ENCODE peak calls at places on chromosomes 3 and 15, in ten cellular contexts. One of them, this sample, is unnamed.
A peak's percentile ranks its signal among the peaks of the same experiment; 100 is the strongest.

GRCh38 chr3:190701096-190701532 is 161.4 kb downstream of the GMNC start:
- DNase-seq in EL: peak; percentile 56
- DNase-seq in HFFc6: peak; percentile 37
- DNase-seq in CD4-positive, alpha-beta T cell: no peak
- DNase-seq in hypothalamus: no peak
- DNase-seq in germinal center: no peak
- DNase-seq in hippocampal formation: no peak
- DNase-seq in NAMALWA: peak; percentile 42
- DNase-seq in hepatic stellate cell: no peak
- DNase-seq in mesothelial cell of epicardium: no peak
- DNase-seq in this sample: no peak

GRCh38 chr3:137764001-137764433 is at the start of gene SOX14:
- DNase-seq in EL: no peak
- DNase-seq in HFFc6: no peak
- DNase-seq in CD4-positive, alpha-beta T cell: no peak
- DNase-seq in hypothalamus: no peak
- DNase-seq in germinal center: no peak
- DNase-seq in hippocampal formation: no peak
- DNase-seq in NAMALWA: no peak
- DNase-seq in hepatic stellate cell: peak; percentile 8
- DNase-seq in mesothelial cell of epicardium: peak; percentile 42
- DNase-seq in this sample: no peak

GRCh38 chr15:100934166-100934565 is 15.0 kb downstream of the LRRK1 start:
- DNase-seq in EL: peak; percentile 19
- DNase-seq in HFFc6: peak; percentile 42
- DNase-seq in CD4-positive, alpha-beta T cell: no peak
- DNase-seq in hypothalamus: no peak
- DNase-seq in germinal center: no peak
- DNase-seq in hippocampal formation: no peak
- DNase-seq in NAMALWA: no peak
- DNase-seq in hepatic stellate cell: no peak
- DNase-seq in mesothelial cell of epicardium: no peak
- DNase-seq in this sample: no peak

GRCh38 chr3:187125319-187126031 is 13.8 kb downstream of the RPL39L start:
- DNase-seq in EL: no peak
- DNase-seq in HFFc6: no peak
- DNase-seq in CD4-positive, alpha-beta T cell: no peak
- DNase-seq in hypothalamus: no peak
- DNase-seq in germinal center: no peak
- DNase-seq in hippocampal formation: no peak
- DNase-seq in NAMALWA: peak; percentile 37
- DNase-seq in hepatic stellate cell: no peak
- DNase-seq in mesothelial cell of epicardium: no peak
- DNase-seq in this sample: no peak

GRCh38 chr3:121834079-121834730 is 655 bp downstream of the IQCB1 start:
- DNase-seq in EL: peak; percentile 2
- DNase-seq in HFFc6: no peak
- DNase-seq in CD4-positive, alpha-beta T cell: no peak
- DNase-seq in hypothalamus: no peak
- DNase-seq in germinal center: peak; percentile 23
- DNase-seq in hippocampal formation: no peak
- DNase-seq in NAMALWA: peak; percentile 32
- DNase-seq in hepatic stellate cell: peak; percentile 14
- DNase-seq in mesothelial cell of epicardium: no peak
- DNase-seq in this sample: no peak

GRCh38 chr3:66403268-66403990 is 97.4 kb downstream of the LRIG1 start:
- DNase-seq in EL: peak; percentile 18
- DNase-seq in HFFc6: no peak
- DNase-seq in CD4-positive, alpha-beta T cell: no peak
- DNase-seq in hypothalamus: no peak
- DNase-seq in germinal center: no peak
- DNase-seq in hippocampal formation: no peak
- DNase-seq in NAMALWA: no peak
- DNase-seq in hepatic stellate cell: no peak
- DNase-seq in mesothelial cell of epicardium: no peak
- DNase-seq in this sample: no peak

GRCh38 chr3:142213298-142213697 is 12.1 kb downstream of the GK5 start:
- DNase-seq in EL: no peak
- DNase-seq in HFFc6: no peak
- DNase-seq in CD4-positive, alpha-beta T cell: no peak
- DNase-seq in hypothalamus: no peak
- DNase-seq in germinal center: no peak
- DNase-seq in hippocampal formation: no peak
- DNase-seq in NAMALWA: no peak
- DNase-seq in hepatic stellate cell: no peak
- DNase-seq in mesothelial cell of epicardium: no peak
- DNase-seq in this sample: no peak

GRCh38 chr3:136937175-136937574 is 20.6 kb upstream of the IL20RB start:
- DNase-seq in EL: no peak
- DNase-seq in HFFc6: no peak
- DNase-seq in CD4-positive, alpha-beta T cell: no peak
- DNase-seq in hypothalamus: no peak
- DNase-seq in germinal center: no peak
- DNase-seq in hippocampal formation: no peak
- DNase-seq in NAMALWA: no peak
- DNase-seq in hepatic stellate cell: no peak
- DNase-seq in mesothelial cell of epicardium: no peak
- DNase-seq in this sample: no peak

GRCh38 chr15:62059818-62060115 is 480 bp downstream of the VPS13C start:
- DNase-seq in EL: peak; percentile 69
- DNase-seq in HFFc6: peak; percentile 43
- DNase-seq in CD4-positive, alpha-beta T cell: peak; percentile 27
- DNase-seq in hypothalamus: no peak
- DNase-seq in germinal center: peak; percentile 82
- DNase-seq in hippocampal formation: peak; percentile 20
- DNase-seq in NAMALWA: peak; percentile 96
- DNase-seq in hepatic stellate cell: peak; percentile 45
- DNase-seq in mesothelial cell of epicardium: no peak
- DNase-seq in this sample: no peak

GRCh38 chr15:36896949-36897348 is 203.4 kb downstream of the MEIS2 start:
- DNase-seq in EL: no peak
- DNase-seq in HFFc6: no peak
- DNase-seq in CD4-positive, alpha-beta T cell: no peak
- DNase-seq in hypothalamus: no peak
- DNase-seq in germinal center: no peak
- DNase-seq in hippocampal formation: no peak
- DNase-seq in NAMALWA: no peak
- DNase-seq in hepatic stellate cell: no peak
- DNase-seq in mesothelial cell of epicardium: no peak
- DNase-seq in this sample: no peak

GRCh38 chr3:57784089-57784735 is 28.1 kb downstream of the SLMAP start:
- DNase-seq in EL: no peak
- DNase-seq in HFFc6: no peak
- DNase-seq in CD4-positive, alpha-beta T cell: no peak
- DNase-seq in hypothalamus: no peak
- DNase-seq in germinal center: no peak
- DNase-seq in hippocampal formation: no peak
- DNase-seq in NAMALWA: no peak
- DNase-seq in hepatic stellate cell: no peak
- DNase-seq in mesothelial cell of epicardium: no peak
- DNase-seq in this sample: no peak

GRCh38 chr15:79091204-79091867 is 756 bp upstream of the RASGRF1 start:
- DNase-seq in EL: no peak
- DNase-seq in HFFc6: no peak
- DNase-seq in CD4-positive, alpha-beta T cell: no peak
- DNase-seq in hypothalamus: peak; percentile 38
- DNase-seq in germinal center: peak; percentile 54
- DNase-seq in hippocampal formation: peak; percentile 38
- DNase-seq in NAMALWA: no peak
- DNase-seq in hepatic stellate cell: no peak
- DNase-seq in mesothelial cell of epicardium: no peak
- DNase-seq in this sample: no peak

GRCh38 chr3:161049683-161050248 is 55.4 kb downstream of the B3GALNT1 start:
- DNase-seq in EL: no peak
- DNase-seq in HFFc6: no peak
- DNase-seq in CD4-positive, alpha-beta T cell: no peak
- DNase-seq in hypothalamus: no peak
- DNase-seq in germinal center: no peak
- DNase-seq in hippocampal formation: no peak
- DNase-seq in NAMALWA: no peak
- DNase-seq in hepatic stellate cell: no peak
- DNase-seq in mesothelial cell of epicardium: no peak
- DNase-seq in this sample: no peak

GRCh38 chr15:66631616-66632263 is 65.9 kb upstream of the LCTL start:
- DNase-seq in EL: no peak
- DNase-seq in HFFc6: no peak
- DNase-seq in CD4-positive, alpha-beta T cell: no peak
- DNase-seq in hypothalamus: no peak
- DNase-seq in germinal center: no peak
- DNase-seq in hippocampal formation: no peak
- DNase-seq in NAMALWA: no peak
- DNase-seq in hepatic stellate cell: no peak
- DNase-seq in mesothelial cell of epicardium: no peak
- DNase-seq in this sample: no peak

GRCh38 chr3:183253961-183254815 is 1.1 kb downstream of the B3GNT5 start:
- DNase-seq in EL: peak; percentile 33
- DNase-seq in HFFc6: no peak
- DNase-seq in CD4-positive, alpha-beta T cell: no peak
- DNase-seq in hypothalamus: peak; percentile 44
- DNase-seq in germinal center: no peak
- DNase-seq in hippocampal formation: no peak
- DNase-seq in NAMALWA: no peak
- DNase-seq in hepatic stellate cell: no peak
- DNase-seq in mesothelial cell of epicardium: peak; percentile 42
- DNase-seq in this sample: no peak

GRCh38 chr15:81959196-81959595 is 86.6 kb downstream of the MEX3B start:
- DNase-seq in EL: no peak
- DNase-seq in HFFc6: no peak
- DNase-seq in CD4-positive, alpha-beta T cell: no peak
- DNase-seq in hypothalamus: no peak
- DNase-seq in germinal center: no peak
- DNase-seq in hippocampal formation: no peak
- DNase-seq in NAMALWA: no peak
- DNase-seq in hepatic stellate cell: no peak
- DNase-seq in mesothelial cell of epicardium: no peak
- DNase-seq in this sample: no peak

GRCh38 chr3:8147726-8148125 is 353.9 kb upstream of the LMCD1 start:
- DNase-seq in EL: no peak
- DNase-seq in HFFc6: no peak
- DNase-seq in CD4-positive, alpha-beta T cell: no peak
- DNase-seq in hypothalamus: no peak
- DNase-seq in germinal center: no peak
- DNase-seq in hippocampal formation: no peak
- DNase-seq in NAMALWA: no peak
- DNase-seq in hepatic stellate cell: no peak
- DNase-seq in mesothelial cell of epicardium: no peak
- DNase-seq in this sample: no peak

GRCh38 chr3:20405731-20406130 is 219.7 kb upstream of the SGO1 start:
- DNase-seq in EL: peak; percentile 49
- DNase-seq in HFFc6: peak; percentile 13
- DNase-seq in CD4-positive, alpha-beta T cell: no peak
- DNase-seq in hypothalamus: no peak
- DNase-seq in germinal center: no peak
- DNase-seq in hippocampal formation: no peak
- DNase-seq in NAMALWA: no peak
- DNase-seq in hepatic stellate cell: no peak
- DNase-seq in mesothelial cell of epicardium: no peak
- DNase-seq in this sample: no peak

GRCh38 chr3:181757694-181758306 is 46.1 kb downstream of the SOX2 start:
- DNase-seq in EL: no peak
- DNase-seq in HFFc6: no peak
- DNase-seq in CD4-positive, alpha-beta T cell: no peak
- DNase-seq in hypothalamus: no peak
- DNase-seq in germinal center: no peak
- DNase-seq in hippocampal formation: no peak
- DNase-seq in NAMALWA: no peak
- DNase-seq in hepatic stellate cell: no peak
- DNase-seq in mesothelial cell of epicardium: no peak
- DNase-seq in this sample: no peak

GRCh38 chr3:156761713-156762575 is 64.2 kb upstream of the LEKR1 start:
- DNase-seq in EL: no peak
- DNase-seq in HFFc6: no peak
- DNase-seq in CD4-positive, alpha-beta T cell: no peak
- DNase-seq in hypothalamus: no peak
- DNase-seq in germinal center: no peak
- DNase-seq in hippocampal formation: no peak
- DNase-seq in NAMALWA: no peak
- DNase-seq in hepatic stellate cell: no peak
- DNase-seq in mesothelial cell of epicardium: no peak
- DNase-seq in this sample: no peak

GRCh38 chr15:50181206-50181982 is 602 bp upstream of the SLC27A2 start:
- DNase-seq in EL: no peak
- DNase-seq in HFFc6: no peak
- DNase-seq in CD4-positive, alpha-beta T cell: no peak
- DNase-seq in hypothalamus: no peak
- DNase-seq in germinal center: no peak
- DNase-seq in hippocampal formation: no peak
- DNase-seq in NAMALWA: no peak
- DNase-seq in hepatic stellate cell: no peak
- DNase-seq in mesothelial cell of epicardium: no peak
- DNase-seq in this sample: no peak

GRCh38 chr15:99503411-99503810 is 62.4 kb upstream of the MEF2A start:
- DNase-seq in EL: no peak
- DNase-seq in HFFc6: no peak
- DNase-seq in CD4-positive, alpha-beta T cell: no peak
- DNase-seq in hypothalamus: no peak
- DNase-seq in germinal center: no peak
- DNase-seq in hippocampal formation: no peak
- DNase-seq in NAMALWA: no peak
- DNase-seq in hepatic stellate cell: no peak
- DNase-seq in mesothelial cell of epicardium: no peak
- DNase-seq in this sample: no peak

GRCh38 chr3:182609575-182610156 is 183.6 kb upstream of the ATP11B start:
- DNase-seq in EL: no peak
- DNase-seq in HFFc6: no peak
- DNase-seq in CD4-positive, alpha-beta T cell: no peak
- DNase-seq in hypothalamus: no peak
- DNase-seq in germinal center: no peak
- DNase-seq in hippocampal formation: no peak
- DNase-seq in NAMALWA: no peak
- DNase-seq in hepatic stellate cell: no peak
- DNase-seq in mesothelial cell of epicardium: peak; percentile 34
- DNase-seq in this sample: no peak

GRCh38 chr15:74130089-74130848 is at the start of gene ISLR2:
- DNase-seq in EL: no peak
- DNase-seq in HFFc6: no peak
- DNase-seq in CD4-positive, alpha-beta T cell: no peak
- DNase-seq in hypothalamus: no peak
- DNase-seq in germinal center: no peak
- DNase-seq in hippocampal formation: no peak
- DNase-seq in NAMALWA: no peak
- DNase-seq in hepatic stellate cell: no peak
- DNase-seq in mesothelial cell of epicardium: no peak
- DNase-seq in this sample: no peak

GRCh38 chr15:73030280-73030679 is 22.0 kb upstream of the NEO1 start:
- DNase-seq in EL: no peak
- DNase-seq in HFFc6: no peak
- DNase-seq in CD4-positive, alpha-beta T cell: no peak
- DNase-seq in hypothalamus: no peak
- DNase-seq in germinal center: no peak
- DNase-seq in hippocampal formation: no peak
- DNase-seq in NAMALWA: no peak
- DNase-seq in hepatic stellate cell: no peak
- DNase-seq in mesothelial cell of epicardium: no peak
- DNase-seq in this sample: no peak

GRCh38 chr3:42507252-42507651 is 4.8 kb downstream of the VIPR1 start:
- DNase-seq in EL: no peak
- DNase-seq in HFFc6: no peak
- DNase-seq in CD4-positive, alpha-beta T cell: no peak
- DNase-seq in hypothalamus: no peak
- DNase-seq in germinal center: no peak
- DNase-seq in hippocampal formation: no peak
- DNase-seq in NAMALWA: peak; percentile 16
- DNase-seq in hepatic stellate cell: no peak
- DNase-seq in mesothelial cell of epicardium: no peak
- DNase-seq in this sample: no peak

GRCh38 chr15:99158626-99159412 is 53.9 kb downstream of the SYNM start:
- DNase-seq in EL: no peak
- DNase-seq in HFFc6: no peak
- DNase-seq in CD4-positive, alpha-beta T cell: no peak
- DNase-seq in hypothalamus: no peak
- DNase-seq in germinal center: no peak
- DNase-seq in hippocampal formation: no peak
- DNase-seq in NAMALWA: no peak
- DNase-seq in hepatic stellate cell: no peak
- DNase-seq in mesothelial cell of epicardium: no peak
- DNase-seq in this sample: no peak

GRCh38 chr3:49896345-49896744 is 7.3 kb downstream of the MST1R start:
- DNase-seq in EL: no peak
- DNase-seq in HFFc6: no peak
- DNase-seq in CD4-positive, alpha-beta T cell: no peak
- DNase-seq in hypothalamus: no peak
- DNase-seq in germinal center: no peak
- DNase-seq in hippocampal formation: no peak
- DNase-seq in NAMALWA: no peak
- DNase-seq in hepatic stellate cell: no peak
- DNase-seq in mesothelial cell of epicardium: no peak
- DNase-seq in this sample: no peak

This sample was measured in iPS DF 6.9.